ENCODE peak calls at places on chromosomes 2 and 18, in eight cellular contexts. J is choroid plexus epithelial cell, D is body of pancreas, K is WERI-Rb-1, A is colonic mucosa, Z is tibial nerve, Q is lung, S is epithelial cell of esophagus. I is an unnamed sample.

GRCh38 chr2:239828192-239828972 is 196.8 kb downstream of the NDUFA10 start:
- DNase-seq in Z (no peak), A (peak), D (no peak), J (no peak), S (no peak), K (no peak), Q (peak), I (no peak)

GRCh38 chr2:20608666-20609348 is 42.1 kb downstream of the HS1BP3 start:
- DNase-seq in Z (peak), D (peak), J (no peak), S (no peak), Q (no peak), A (no peak), K (no peak), I (no peak)

GRCh38 chr2:205451901-205452300 is 230.4 kb upstream of the NRP2 start:
- DNase-seq in A (no peak), D (no peak), Z (no peak), K (no peak), J (no peak), S (no peak), Q (no peak), I (no peak)

GRCh38 chr2:141523199-141523598 is 607.6 kb downstream of the LRP1B start:
- DNase-seq in K (no peak), Z (no peak), J (no peak), S (no peak), Q (no peak), D (no peak), A (no peak), I (no peak)

GRCh38 chr2:191171708-191172355 is 21.0 kb upstream of the STAT4 start:
- DNase-seq in J (peak), Z (no peak), S (peak), D (no peak), Q (peak), A (no peak), K (no peak), I (no peak)

GRCh38 chr2:168212866-168213265 is 34.5 kb downstream of the STK39 start:
- DNase-seq in K (no peak), D (no peak), Q (no peak), A (no peak), J (no peak), S (peak), Z (no peak), I (no peak)

GRCh38 chr18:75209952-75210261 is 690 bp upstream of the TSHZ1 start:
- DNase-seq in J (no peak), K (no peak), A (no peak), Z (no peak), Q (no peak), D (no peak), S (peak), I (peak)

GRCh38 chr2:215410932-215411285 is 25.0 kb downstream of the FN1 start:
- DNase-seq in Z (no peak), K (no peak), D (no peak), S (peak), Q (no peak), J (peak), A (no peak), I (no peak)

GRCh38 chr2:24613154-24613814 is 122.2 kb downstream of the NCOA1 start:
- DNase-seq in K (peak), D (no peak), S (peak), Z (no peak), J (peak), Q (no peak), A (peak), I (peak)

GRCh38 chr2:217314021-217314460 is 454.2 kb upstream of the TNP1 start:
- DNase-seq in D (no peak), K (no peak), S (no peak), Q (no peak), J (no peak), Z (no peak), A (no peak), I (no peak)

GRCh38 chr2:144681389-144681788 is 161.5 kb upstream of the ZEB2 start:
- DNase-seq in J (no peak), K (no peak), D (no peak), Q (no peak), S (peak), Z (no peak), A (no peak), I (no peak)

GRCh38 chr2:175282300-175282699 is 100.8 kb upstream of the ATP5MC3 start:
- DNase-seq in A (no peak), J (peak), Z (no peak), D (no peak), Q (no peak), S (peak), K (no peak), I (no peak)

GRCh38 chr2:216349366-216349765 is 22.9 kb downstream of the MARCHF4 start:
- DNase-seq in D (no peak), A (no peak), S (no peak), J (no peak), Z (no peak), Q (no peak), K (no peak), I (no peak)

GRCh38 chr18:58241877-58242276 is 197.9 kb downstream of the NEDD4L start:
- DNase-seq in D (peak), Z (no peak), Q (no peak), S (peak), A (no peak), J (peak), K (no peak), I (no peak)

GRCh38 chr2:8515864-8516533 is 165.9 kb upstream of the ID2 start:
- DNase-seq in K (no peak), D (no peak), S (no peak), A (no peak), Z (no peak), Q (no peak), J (no peak), I (no peak)

GRCh38 chr18:72720116-72720515 is 147.7 kb downstream of the NETO1 start:
- DNase-seq in J (no peak), D (no peak), K (no peak), Q (no peak), S (no peak), Z (no peak), A (no peak), I (no peak)

GRCh38 chr2:227853765-227854271 is 17.6 kb upstream of the DAW1 start:
- DNase-seq in D (no peak), K (no peak), J (peak), S (peak), Q (no peak), Z (no peak), A (no peak), I (no peak)

GRCh38 chr18:32582455-32582854 is 111.8 kb upstream of the GAREM1 start:
- DNase-seq in Q (no peak), K (no peak), J (no peak), Z (no peak), S (peak), D (no peak), A (no peak), I (no peak)

GRCh38 chr2:19312949-19313348 is 45.5 kb downstream of the OSR1 start:
- DNase-seq in D (peak), Z (no peak), Q (no peak), A (no peak), S (peak), K (peak), J (peak), I (peak)

GRCh38 chr2:190353537-190353899 is 10.1 kb downstream of the INPP1 start:
- DNase-seq in A (no peak), D (no peak), Z (no peak), K (no peak), S (no peak), Q (no peak), J (no peak), I (no peak)

GRCh38 chr2:9984861-9985480 is 33.5 kb downstream of the GRHL1 start:
- DNase-seq in Z (no peak), D (peak), K (no peak), A (peak), Q (no peak), J (no peak), S (no peak), I (no peak)

GRCh38 chr2:115412501-115412900 is 970.1 kb downstream of the DPP10 start:
- DNase-seq in S (peak), K (no peak), Q (no peak), Z (no peak), J (no peak), A (no peak), D (no peak), I (no peak)

GRCh38 chr2:200616193-200616592 is 30.4 kb downstream of the AOX1 start:
- DNase-seq in J (no peak), Q (no peak), S (no peak), D (peak), K (no peak), Z (no peak), A (no peak), I (no peak)

GRCh38 chr18:26618130-26618529 is 69.8 kb upstream of the KCTD1 start:
- DNase-seq in A (no peak), S (no peak), K (no peak), Z (no peak), Q (no peak), D (no peak), J (no peak), I (no peak)

GRCh38 chr2:204177977-204178522 is 241.5 kb downstream of the ICOS start:
- DNase-seq in Q (peak), J (peak), D (peak), A (peak), S (peak), K (peak), Z (peak), I (peak)

GRCh38 chr2:203650860-203651613 is 55.4 kb upstream of the CD28 start:
- DNase-seq in A (peak), Z (no peak), J (peak), Q (no peak), K (no peak), S (peak), D (peak), I (no peak)

GRCh38 chr2:86238354-86238753 is 39.1 kb downstream of the MRPL35 start:
- DNase-seq in S (peak), Z (no peak), D (no peak), K (no peak), A (no peak), J (no peak), Q (no peak), I (no peak)

GRCh38 chr2:190261851-190262250 is 57.8 kb downstream of the HIBCH start:
- DNase-seq in D (no peak), Q (no peak), A (no peak), Z (no peak), S (no peak), K (no peak), J (no peak), I (no peak)

GRCh38 chr2:102506743-102507142 is 33.7 kb downstream of the SLC9A4 start:
- DNase-seq in J (no peak), Q (no peak), D (no peak), S (peak), K (no peak), Z (no peak), A (no peak), I (no peak)

GRCh38 chr2:40240067-40240466 is 211.8 kb downstream of the SLC8A1 start:
- DNase-seq in D (peak), S (peak), Z (peak), Q (peak), K (no peak), A (peak), J (peak), I (no peak)

GRCh38 chr2:11584530-11585056 is 50.7 kb downstream of the GREB1 start:
- DNase-seq in D (no peak), Z (no peak), K (no peak), J (no peak), Q (no peak), S (no peak), A (no peak), I (no peak)
- TF ChIP-seq CTCF in D (no peak), Z (no peak), K (no peak), J (no peak), Q (no peak), S (no peak), A (peak), I (no peak)

GRCh38 chr2:120675460-120676130 is 60.1 kb upstream of the GLI2 start:
- DNase-seq in J (peak), Z (peak), A (peak), S (peak), K (no peak), Q (peak), D (peak), I (peak)
- TF ChIP-seq CTCF in J (peak), Z (peak), A (peak), S (peak), K (no peak), Q (peak), D (peak), I (peak)

DNA sequence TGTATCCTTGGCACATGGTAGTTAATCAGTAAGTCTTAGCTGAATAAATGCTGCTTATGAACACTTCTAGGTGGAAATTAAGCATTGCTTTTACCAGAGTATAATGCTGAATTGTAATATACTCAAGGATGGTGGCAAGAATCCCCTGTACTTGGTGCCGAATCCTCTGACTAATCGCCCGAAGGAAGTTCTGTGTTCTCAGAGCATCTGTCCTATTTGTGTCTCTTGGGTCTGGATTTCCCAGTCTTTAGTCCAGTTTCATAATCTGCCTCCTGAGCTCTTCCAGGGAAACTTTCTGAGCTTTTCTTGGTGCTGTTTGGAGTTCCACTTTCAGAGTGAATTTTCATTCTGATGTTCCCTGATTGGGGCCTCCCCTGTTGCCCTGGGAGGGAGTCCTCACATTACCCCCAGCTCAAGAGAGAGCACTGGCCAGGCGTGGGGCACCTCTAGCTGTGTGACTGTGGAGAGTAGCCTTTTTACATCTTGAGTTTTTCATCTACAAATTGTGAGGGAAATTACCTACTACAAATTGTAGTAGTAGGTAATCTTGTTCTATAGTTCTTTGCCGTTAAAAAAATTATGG is 144.9 kb downstream of the LTBP1 start:
- DNase-seq in S (no peak), Q (no peak), K (no peak), A (no peak), J (no peak), Z (no peak), D (no peak), I (no peak)
- TF ChIP-seq CTCF in S (no peak), Q (no peak), K (no peak), A (no peak), J (no peak), Z (no peak), D (no peak), I (no peak)

DNA sequence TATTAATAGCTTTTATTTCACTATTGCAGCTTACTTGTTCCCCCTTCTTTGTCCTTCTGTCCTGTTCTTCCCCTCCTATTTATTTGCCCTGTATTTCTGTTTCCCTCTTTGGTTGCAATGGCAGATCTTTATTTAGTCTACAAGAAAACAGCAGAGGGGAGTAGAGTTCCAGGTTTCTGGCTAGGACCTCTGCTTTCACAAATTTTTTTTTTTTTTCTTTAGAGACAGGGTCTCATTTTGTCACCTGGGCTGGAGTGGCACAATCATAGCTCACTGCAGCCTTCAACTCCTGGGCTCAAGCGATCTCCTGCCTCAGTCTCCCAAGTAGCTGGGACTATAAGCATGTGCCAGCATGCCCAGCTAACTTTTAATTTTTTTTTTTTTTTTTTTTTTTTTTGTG is 188.1 kb upstream of the SPRED2 start:
- DNase-seq in J (peak), K (no peak), S (no peak), D (no peak), A (no peak), Q (no peak), Z (no peak), I (no peak)
- TF ChIP-seq CTCF in J (peak), K (no peak), S (no peak), D (no peak), A (no peak), Q (no peak), Z (no peak), I (no peak)

DNA sequence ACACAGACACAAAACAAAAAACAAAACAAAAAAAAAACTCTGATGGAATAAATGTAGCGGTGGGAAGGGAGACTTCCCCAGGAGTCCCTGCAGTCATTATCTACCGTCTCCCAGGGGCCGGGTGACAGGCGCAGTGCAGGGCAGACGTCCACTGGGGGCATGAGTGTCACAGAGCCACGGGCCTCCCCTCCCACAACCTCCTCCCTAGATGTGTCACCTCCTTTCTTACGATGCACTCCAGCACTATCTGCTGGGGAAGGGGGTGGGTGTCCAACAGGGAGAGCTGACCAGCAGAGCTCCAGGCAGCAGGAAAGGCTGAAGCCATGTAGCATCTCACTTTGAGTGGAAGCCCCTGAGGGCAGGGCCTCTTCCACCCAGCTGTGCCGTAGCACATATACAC is 84.5 kb downstream of the LONRF2 start:
- DNase-seq in Q (no peak), D (no peak), Z (no peak), J (no peak), A (no peak), S (no peak), K (peak), I (no peak)
- TF ChIP-seq CTCF in Q (no peak), D (no peak), Z (no peak), J (no peak), A (no peak), S (no peak), K (peak), I (no peak)

GRCh38 chr2:127528487-127528886 is 2.2 kb upstream of the IWS1 start:
- DNase-seq in J (no peak), K (peak), D (no peak), S (no peak), Z (no peak), A (no peak), Q (no peak), I (no peak)
- TF ChIP-seq CTCF in J (no peak), K (peak), D (no peak), S (no peak), Z (no peak), A (no peak), Q (no peak), I (no peak)

GRCh38 chr2:117957616-117958015 is 56.3 kb downstream of the CCDC93 start:
- DNase-seq in J (no peak), A (no peak), K (no peak), Z (no peak), S (peak), D (no peak), Q (no peak), I (no peak)

GRCh38 chr2:117952237-117952636 is 61.6 kb downstream of the CCDC93 start:
- DNase-seq in Z (no peak), K (no peak), A (no peak), S (no peak), J (no peak), D (no peak), Q (no peak), I (no peak)

GRCh38 chr2:117958186-117958585 is 55.7 kb downstream of the CCDC93 start:
- DNase-seq in D (no peak), A (peak), S (peak), J (peak), Q (peak), Z (no peak), K (no peak), I (no peak)

GRCh38 chr2:117960231-117960630 is 53.6 kb downstream of the CCDC93 start:
- DNase-seq in K (no peak), S (no peak), Z (no peak), J (peak), A (peak), Q (no peak), D (no peak), I (no peak)

GRCh38 chr2:117956036-117956791 is 57.7 kb downstream of the CCDC93 start:
- DNase-seq in S (peak), J (peak), Z (no peak), D (no peak), K (no peak), Q (no peak), A (no peak), I (no peak)
- TF ChIP-seq CTCF in S (peak), J (peak), Z (no peak), D (no peak), K (no peak), Q (no peak), A (peak), I (no peak)